ENCODE peak calls at places on chromosomes 12 and 14, in nine cellular contexts. W is heart left ventricle, B is neuronal stem cell, L is aorta, R is skeletal muscle cell, P is K562, X is A549, E is RWPE2, S is IMR-90. J is an unnamed sample.

GRCh38 chr12:52081263-52081733 is 1.8 kb downstream of the SMIM41 start:
- DNase-seq in R (no peak), P (no peak), B (no peak), L (peak; percentile 63), W (no peak), E (no peak), S (no peak), X (no peak), J (peak; percentile 71)

GRCh38 chr12:116318738-116319050 is 41.2 kb upstream of the MED13L start:
- DNase-seq in B (no peak), R (no peak), E (no peak), S (no peak), L (no peak), P (no peak), X (no peak), W (no peak), J (no peak)

GRCh38 chr12:10354502-10354901 is 35.3 kb downstream of the KLRK1 start:
- DNase-seq in E (no peak), P (no peak), W (no peak), S (no peak), R (peak; percentile 36), L (no peak), X (no peak), B (no peak), J (no peak)

GRCh38 chr12:53696285-53696654 is 20.4 kb upstream of the ATP5MC2 start:
- DNase-seq in E (peak; percentile 86), B (peak; percentile 84), X (peak; percentile 93), R (peak; percentile 55), S (peak; percentile 85), P (peak; percentile 64), L (no peak), W (peak; percentile 59), J (peak; percentile 80)

GRCh38 chr12:4265280-4265679 is 8.3 kb upstream of the CCND2 start:
- DNase-seq in B (no peak), X (no peak), P (no peak), S (no peak), L (no peak), E (no peak), R (no peak), W (no peak), J (no peak)

GRCh38 chr12:74747305-74747704 is 209.7 kb downstream of the ATXN7L3B start:
- DNase-seq in B (no peak), X (peak; percentile 33), W (no peak), R (peak; percentile 15), S (peak; percentile 16), P (no peak), E (no peak), L (no peak), J (no peak)

GRCh38 chr14:60151715-60152114 is 13.5 kb downstream of the DHRS7 start:
- DNase-seq in R (peak; percentile 86), E (peak; percentile 94), W (peak; percentile 83), P (no peak), B (no peak), S (peak; percentile 92), X (peak; percentile 85), L (peak; percentile 81), J (peak; percentile 80)

GRCh38 chr12:123933214-123933613 is 39.4 kb downstream of the CCDC92 start:
- DNase-seq in W (no peak), S (no peak), R (no peak), P (no peak), X (no peak), B (no peak), L (peak; percentile 57), E (no peak), J (no peak)

GRCh38 chr12:47900480-47901129 is 4.2 kb downstream of the VDR start:
- DNase-seq in R (no peak), E (no peak), L (no peak), B (no peak), X (peak; percentile 63), P (no peak), S (no peak), W (no peak), J (no peak)

GRCh38 chr14:31400031-31400638 is 20.2 kb downstream of the HEATR5A start:
- DNase-seq in E (no peak), X (no peak), P (no peak), S (no peak), L (no peak), W (no peak), B (no peak), R (no peak), J (no peak)

GRCh38 chr12:44431647-44432352 is 444.3 kb downstream of the NELL2 start:
- DNase-seq in E (no peak), L (no peak), R (no peak), P (no peak), X (no peak), B (no peak), W (no peak), S (no peak), J (no peak)

GRCh38 chr12:51217133-51217967 is 512 bp downstream of the POU6F1 start:
- DNase-seq in W (peak; percentile 58), E (peak; percentile 54), B (peak; percentile 31), L (peak; percentile 86), P (peak; percentile 75), S (no peak), X (peak; percentile 47), R (no peak), J (peak; percentile 59)

GRCh38 chr14:92516966-92517350 is 3.4 kb downstream of the RIN3 start:
- DNase-seq in X (no peak), E (no peak), R (no peak), B (no peak), S (no peak), W (no peak), P (no peak), L (no peak), J (no peak)

GRCh38 chr12:67517181-67517887 is 131.2 kb upstream of the DYRK2 start:
- DNase-seq in L (peak; percentile 79), S (no peak), B (no peak), E (peak; percentile 75), W (no peak), R (no peak), X (peak; percentile 38), P (peak; percentile 0), J (no peak)

GRCh38 chr12:14905269-14906004 is 19.8 kb upstream of the MGP start:
- DNase-seq in R (no peak), L (no peak), X (no peak), W (peak; percentile 41), E (no peak), P (no peak), S (no peak), B (no peak), J (no peak)
- H3K4me3 ChIP-seq in R (no peak overlapping the region), L (no peak overlapping the region), X (no peak overlapping the region), W (no peak overlapping the region), E (no peak overlapping the region), P (no peak overlapping the region), S (no peak overlapping the region), B (no peak overlapping the region), J (no peak overlapping the region)

GRCh38 chr12:13597837-13598236 is 383.6 kb downstream of the GRIN2B start:
- DNase-seq in L (no peak), B (no peak), S (no peak), X (no peak), W (no peak), P (no peak), R (no peak), E (no peak), J (no peak)
- H3K4me3 ChIP-seq in L (no peak overlapping the region), B (no peak overlapping the region), S (no peak overlapping the region), X (no peak overlapping the region), W (no peak overlapping the region), P (no peak overlapping the region), R (no peak overlapping the region), E (no peak overlapping the region), J (no peak overlapping the region)

DNA sequence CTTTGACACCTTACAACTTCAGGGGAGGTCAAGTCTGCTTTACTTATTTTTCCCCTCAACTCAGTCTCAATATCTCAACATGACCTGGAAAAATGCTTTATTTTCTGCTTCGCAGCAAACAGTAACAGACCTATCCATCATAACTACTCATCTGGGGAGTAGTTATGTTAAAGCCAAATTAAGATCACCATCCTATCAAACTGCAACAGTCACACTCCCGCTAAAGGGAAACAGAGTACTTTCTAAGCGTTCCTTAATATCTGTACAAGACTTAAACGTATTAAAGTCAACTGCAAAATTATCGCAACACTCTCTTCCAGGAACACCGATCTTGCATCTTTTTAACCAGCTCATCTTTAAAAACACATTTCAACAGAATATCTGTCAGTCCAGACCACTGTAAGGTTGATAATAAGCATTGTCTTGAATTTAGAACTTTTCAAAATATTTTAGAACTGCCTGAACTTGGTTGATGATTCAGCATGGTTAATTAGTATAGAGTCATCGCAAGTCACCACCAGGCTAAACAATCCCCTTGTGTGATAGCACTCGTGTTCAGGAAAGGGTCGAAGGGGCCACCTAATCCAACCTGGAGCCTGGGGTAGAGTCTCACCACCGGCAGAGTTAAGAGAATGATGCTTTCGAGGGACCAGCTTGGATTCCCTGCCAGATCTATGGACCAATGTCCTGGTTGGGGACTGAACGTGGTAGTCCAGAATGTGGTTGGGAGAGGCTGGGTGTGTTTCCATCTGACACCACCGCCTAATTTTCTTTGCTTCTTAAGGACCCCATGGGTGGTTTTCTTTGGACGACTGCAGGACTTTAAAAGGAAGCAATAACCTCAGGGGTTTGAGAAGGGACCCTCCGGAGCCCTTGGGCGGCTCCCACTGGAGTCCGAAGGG is 955 bp downstream of the SPTLC2 start:
- DNase-seq in L (no peak), S (peak; percentile 56), P (peak; percentile 48), X (no peak), W (no peak), R (no peak), E (no peak), B (peak; percentile 9), J (peak; percentile 18)
- H3K4me3 ChIP-seq in L (peak overlapping the region; percentile 95), S (peak overlapping the region; percentile 95), P (peak overlapping the region; percentile 96), X (peak overlapping the region; percentile 93), W (peak overlapping the region; percentile 81), R (peak overlapping the region; percentile 98), E (peak overlapping the region; percentile 79), B (peak overlapping the region; percentile 99), J (peak overlapping the region; percentile 96)

GRCh38 chr12:81543621-81544139 is 215.5 kb downstream of the PPFIA2 start:
- DNase-seq in E (no peak), R (no peak), W (no peak), P (no peak), B (no peak), S (no peak), X (no peak), L (no peak), J (no peak)
- H3K4me3 ChIP-seq in E (no peak overlapping the region), R (no peak overlapping the region), W (no peak overlapping the region), P (no peak overlapping the region), B (no peak overlapping the region), S (no peak overlapping the region), X (no peak overlapping the region), L (no peak overlapping the region), J (no peak overlapping the region)